ENCODE peak calls at places on chromosomes 2 and 18, in six cellular contexts. I is cardiac muscle cell, P is breast epithelium, X is GM23248, H is GM23338, B is H7. G is an unnamed sample. For H3K27me3, the result is how much of the 10 kb centered on the place peaks cover.

GRCh38 chr2:28300921-28301341 is 91.7 kb upstream of the FOSL2 start:
- DNase-seq in I (no peak), P (no peak), X (peak), H (no peak), B (no peak), G (no peak)

GRCh38 chr2:163171786-163172549 is 333.4 kb upstream of the KCNH7 start:
- DNase-seq in I (no peak), P (no peak), X (no peak), H (peak), B (no peak), G (no peak)

GRCh38 chr2:186503827-186504606 is 18.0 kb downstream of the ZC3H15 start:
- DNase-seq in I (peak), P (no peak), X (peak), H (peak), B (no peak), G (no peak)

GRCh38 chr2:238267884-238268680 is 20.3 kb downstream of the PER2 start:
- DNase-seq in I (no peak), P (no peak), X (no peak), H (peak), B (no peak), G (no peak)

GRCh38 chr2:105869318-105869717 is 124.6 kb downstream of the NCK2 start:
- DNase-seq in I (no peak), P (no peak), X (no peak), H (no peak), B (no peak), G (no peak)

GRCh38 chr2:39228413-39229209 is 15.2 kb downstream of the CDKL4 start:
- DNase-seq in I (peak), P (no peak), X (peak), H (peak), B (peak), G (no peak)

GRCh38 chr2:16476866-16477265 is 188.8 kb downstream of the CYRIA start:
- DNase-seq in I (no peak), P (no peak), X (no peak), H (no peak), B (no peak), G (no peak)

GRCh38 chr2:61853086-61853847 is 593 bp downstream of the FAM161A start:
- DNase-seq in I (no peak), P (no peak), X (peak), H (peak), B (no peak), G (no peak)

GRCh38 chr2:155310589-155310988 is 612.1 kb downstream of the KCNJ3 start:
- DNase-seq in I (peak), P (no peak), X (peak), H (peak), B (no peak), G (no peak)

GRCh38 chr2:135755573-135755972 is 13.9 kb downstream of the UBXN4 start:
- DNase-seq in I (no peak), P (no peak), X (no peak), H (no peak), B (no peak), G (no peak)

GRCh38 chr2:239302083-239302807 is 98.6 kb downstream of the HDAC4 start:
- DNase-seq in I (no peak), P (no peak), X (no peak), H (no peak), B (no peak), G (peak)

GRCh38 chr18:62877448-62878221 is 162.3 kb downstream of the PHLPP1 start:
- DNase-seq in I (peak), P (no peak), X (peak), H (peak), B (peak), G (no peak)

GRCh38 chr2:57371186-57371585 is 675.4 kb upstream of the VRK2 start:
- DNase-seq in I (peak), P (no peak), X (peak), H (no peak), B (no peak), G (no peak)

GRCh38 chr2:96526615-96527014 is 9.9 kb upstream of the ARID5A start:
- DNase-seq in I (no peak), P (no peak), X (no peak), H (no peak), B (no peak), G (no peak)

GRCh38 chr2:168060956-168061750 is 186.2 kb downstream of the STK39 start:
- DNase-seq in I (no peak), P (no peak), X (peak), H (no peak), B (no peak), G (no peak)

GRCh38 chr2:46116616-46117015 is 180.6 kb upstream of the EPAS1 start:
- DNase-seq in I (no peak), P (no peak), X (peak), H (no peak), B (no peak), G (no peak)

GRCh38 chr18:25187582-25188291 is 164.2 kb downstream of the ZNF521 start:
- DNase-seq in I (no peak), P (no peak), X (no peak), H (no peak), B (no peak), G (no peak)

GRCh38 chr2:110873056-110873502 is 140.7 kb downstream of the ACOXL start:
- DNase-seq in I (no peak), P (no peak), X (no peak), H (peak), B (peak), G (no peak)

GRCh38 chr2:62227386-62228075 is 31.6 kb downstream of the B3GNT2 start:
- DNase-seq in I (no peak), P (no peak), X (no peak), H (no peak), B (no peak), G (no peak)

GRCh38 chr2:241680827-241681599 is 5.6 kb downstream of the DTYMK start:
- DNase-seq in I (no peak), P (no peak), X (peak), H (no peak), B (no peak), G (no peak)

GRCh38 chr2:106816974-106817373 is 69.0 kb downstream of the ST6GAL2 start:
- DNase-seq in I (no peak), P (no peak), X (no peak), H (no peak), B (no peak), G (no peak)

GRCh38 chr2:241798081-241798630 is 10.8 kb upstream of the NEU4 start:
- DNase-seq in I (no peak), P (no peak), X (no peak), H (no peak), B (no peak), G (no peak)

GRCh38 chr2:86194751-86195054 is 559 bp downstream of the IMMT start:
- DNase-seq in I (peak), P (no peak), X (no peak), H (peak), B (no peak), G (peak)

GRCh38 chr2:64363848-64364247 is 90.1 kb upstream of the LGALSL start:
- DNase-seq in I (no peak), P (no peak), X (no peak), H (peak), B (no peak), G (no peak)

GRCh38 chr2:155060906-155061305 is 362.4 kb downstream of the KCNJ3 start:
- DNase-seq in I (no peak), P (no peak), X (no peak), H (no peak), B (no peak), G (no peak)

DNA sequence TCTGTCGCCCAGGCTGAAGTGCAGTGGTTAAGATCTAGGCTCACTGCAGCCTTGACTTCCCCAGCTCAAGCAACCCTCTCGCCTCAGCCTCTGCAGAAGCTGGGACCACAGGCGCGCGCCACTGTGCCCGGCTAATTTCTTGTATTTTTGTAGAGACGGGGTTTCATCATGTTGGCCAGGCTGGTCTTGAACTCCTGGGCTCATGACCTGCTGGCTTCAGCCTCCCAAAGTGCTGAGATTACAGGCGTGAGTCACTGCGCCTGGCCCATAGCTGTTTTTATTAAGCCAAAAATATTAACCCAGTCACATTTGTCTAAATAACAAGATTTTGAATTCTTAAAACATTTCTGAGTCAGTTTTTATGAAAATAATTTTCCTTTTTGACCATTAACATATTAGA is 6.3 kb upstream of the SFT2D3 start:
- DNase-seq in I (no peak), P (no peak), X (peak), H (no peak), B (no peak), G (no peak)
- H3K4me3 ChIP-seq in I (peak), P (peak), X (peak), H (peak), B (no peak), G (no peak)

DNA sequence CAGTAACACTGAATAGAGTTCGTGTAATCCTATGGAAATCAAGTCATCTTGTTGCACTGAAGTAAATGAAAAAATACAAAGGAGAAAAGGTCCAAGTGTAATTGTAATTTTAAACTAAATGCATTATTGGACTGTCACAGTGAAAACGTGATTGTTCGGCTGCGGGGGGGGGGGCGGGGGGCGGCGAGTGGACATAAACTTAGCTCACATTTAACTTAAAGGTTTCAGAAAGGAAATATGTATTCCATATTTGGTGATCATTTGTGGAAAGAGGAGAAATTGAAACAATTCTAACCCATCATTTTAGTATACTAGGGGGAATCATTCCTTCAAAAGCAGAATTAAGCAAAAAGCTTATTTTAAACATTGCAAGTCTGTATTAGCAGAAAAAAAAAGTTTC is 144.6 kb downstream of the MEIS1 start:
- DNase-seq in I (no peak), P (no peak), X (no peak), H (no peak), B (no peak), G (no peak)
- H3K27me3 ChIP-seq in I (under half), P (under half), X (under half), H (half or more), B (half or more), G (under half)

DNA sequence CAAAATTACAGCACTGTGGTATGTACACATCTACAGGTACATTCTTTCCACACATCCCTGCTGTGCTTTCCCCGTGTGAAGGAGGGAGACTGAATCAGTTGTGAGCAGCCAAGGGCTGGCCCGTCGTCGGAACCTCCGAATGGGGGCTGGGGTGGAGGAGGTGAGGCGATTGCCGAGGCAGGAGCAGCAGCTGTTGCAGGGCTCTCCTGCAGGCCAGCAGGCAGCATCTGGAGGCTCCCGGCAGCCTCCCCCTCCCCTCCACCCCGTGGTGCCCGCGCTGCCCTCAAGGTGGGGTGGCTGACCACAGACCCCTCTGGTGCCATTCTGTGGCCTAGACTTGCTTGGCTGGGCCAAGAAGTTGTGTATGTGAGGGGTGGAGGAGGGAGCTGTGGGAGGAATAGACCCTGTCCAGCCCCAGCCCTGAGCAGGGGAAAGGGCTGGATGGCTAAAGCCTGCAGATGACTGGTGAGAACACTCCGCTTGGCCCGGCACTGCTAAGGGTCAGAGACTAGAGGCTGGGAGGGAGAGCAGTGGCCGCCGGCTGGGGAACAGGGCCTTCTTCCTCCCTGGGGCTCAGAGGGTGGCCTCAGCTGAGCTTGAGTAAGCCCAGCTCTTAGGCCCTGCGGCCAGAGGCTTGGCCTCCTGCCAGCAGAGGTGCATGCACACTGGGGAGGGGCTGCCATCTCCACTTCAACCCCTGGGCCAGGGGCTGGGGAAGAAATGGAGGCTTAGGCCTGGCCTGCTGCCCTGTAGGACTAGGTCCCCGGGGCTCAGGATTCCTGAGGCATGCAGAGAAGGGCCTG is 7.6 kb downstream of the STAMBP start:
- DNase-seq in I (peak), P (no peak), X (no peak), H (no peak), B (peak), G (no peak)
- H3K4me3 ChIP-seq in I (no peak), P (no peak), X (no peak), H (no peak), B (no peak), G (no peak)

GRCh38 chr2:219488844-219489194 is 9.9 kb upstream of the GMPPA start:
- DNase-seq in I (no peak), P (no peak), X (no peak), H (no peak), B (no peak), G (no peak)

GRCh38 chr2:219489315-219489714 is 9.4 kb upstream of the GMPPA start:
- DNase-seq in I (no peak), P (no peak), X (no peak), H (no peak), B (no peak), G (no peak)

GRCh38 chr2:219491278-219491967 is 7.3 kb upstream of the GMPPA start:
- DNase-seq in I (no peak), P (no peak), X (no peak), H (no peak), B (no peak), G (no peak)

GRCh38 chr2:219490600-219491130 is 8.0 kb upstream of the GMPPA start:
- DNase-seq in I (no peak), P (no peak), X (no peak), H (no peak), B (no peak), G (no peak)

GRCh38 chr2:219490186-219490585 is 8.5 kb upstream of the GMPPA start:
- DNase-seq in I (no peak), P (no peak), X (no peak), H (peak), B (peak), G (no peak)
- H3K27me3 ChIP-seq in I (under half), P (under half), X (under half), H (half or more), B (under half), G (under half)

GRCh38 chr18:55318864-55319516 is 269.0 kb downstream of the TCF4 start:
- DNase-seq in I (no peak), P (no peak), X (peak), H (no peak), B (no peak), G (no peak)
- H3K4me3 ChIP-seq in I (no peak), P (peak), X (peak), H (no peak), B (no peak), G (no peak)

GRCh38 chr2:227388537-227389011 is 825 bp upstream of the SCYGR1 start:
- DNase-seq in I (no peak), P (no peak), X (peak), H (no peak), B (no peak), G (no peak)
- H3K27me3 ChIP-seq in I (under half), P (under half), X (under half), H (under half), B (under half), G (under half)